ENCODE peak calls at places on chromosomes 3 and 15, in eight cellular contexts. One of them, this sample, is unnamed.
A peak's percentile ranks its signal among the peaks of the same experiment; 100 is the strongest.

GRCh38 chr3:37864904-37865303 is 3.2 kb downstream of the CTDSPL start:
- DNase-seq in A172: no peak
- DNase-seq in left cardiac atrium: no peak
- DNase-seq in T-cell: no peak
- DNase-seq in NB4: no peak
- DNase-seq in activated naive CD8-positive, alpha-beta T cell treated with anti-CD3 and anti-CD28 coated beads for 36 hours: no peak
- DNase-seq in AG09309: no peak
- DNase-seq in HEK293T: no peak
- DNase-seq in this sample: no peak

GRCh38 chr3:42500091-42500490 is 2.4 kb upstream of the VIPR1 start:
- DNase-seq in A172: no peak
- DNase-seq in left cardiac atrium: no peak
- DNase-seq in T-cell: no peak
- DNase-seq in NB4: no peak
- DNase-seq in activated naive CD8-positive, alpha-beta T cell treated with anti-CD3 and anti-CD28 coated beads for 36 hours: no peak
- DNase-seq in AG09309: no peak
- DNase-seq in HEK293T: no peak
- DNase-seq in this sample: peak; percentile 57

GRCh38 chr3:45066109-45066801 is 40.2 kb downstream of the CLEC3B start:
- DNase-seq in A172: peak; percentile 70
- DNase-seq in left cardiac atrium: no peak
- DNase-seq in T-cell: no peak
- DNase-seq in NB4: no peak
- DNase-seq in activated naive CD8-positive, alpha-beta T cell treated with anti-CD3 and anti-CD28 coated beads for 36 hours: no peak
- DNase-seq in AG09309: no peak
- DNase-seq in HEK293T: no peak
- DNase-seq in this sample: no peak

GRCh38 chr15:44101286-44101685 is 93.8 kb downstream of the FRMD5 start:
- DNase-seq in A172: no peak
- DNase-seq in left cardiac atrium: no peak
- DNase-seq in T-cell: no peak
- DNase-seq in NB4: no peak
- DNase-seq in activated naive CD8-positive, alpha-beta T cell treated with anti-CD3 and anti-CD28 coated beads for 36 hours: no peak
- DNase-seq in AG09309: no peak
- DNase-seq in HEK293T: no peak
- DNase-seq in this sample: no peak

GRCh38 chr15:98751767-98752166 is 103.4 kb downstream of the IGF1R start:
- DNase-seq in A172: no peak
- DNase-seq in left cardiac atrium: no peak
- DNase-seq in T-cell: no peak
- DNase-seq in NB4: no peak
- DNase-seq in activated naive CD8-positive, alpha-beta T cell treated with anti-CD3 and anti-CD28 coated beads for 36 hours: no peak
- DNase-seq in AG09309: no peak
- DNase-seq in HEK293T: no peak
- DNase-seq in this sample: no peak

GRCh38 chr15:48992545-48992944 is 28.8 kb upstream of the SHC4 start:
- DNase-seq in A172: no peak
- DNase-seq in left cardiac atrium: no peak
- DNase-seq in T-cell: no peak
- DNase-seq in NB4: peak; percentile 47
- DNase-seq in activated naive CD8-positive, alpha-beta T cell treated with anti-CD3 and anti-CD28 coated beads for 36 hours: no peak
- DNase-seq in AG09309: no peak
- DNase-seq in HEK293T: no peak
- DNase-seq in this sample: no peak

GRCh38 chr3:194219826-194220407 is 84.0 kb downstream of the HES1 start:
- DNase-seq in A172: no peak
- DNase-seq in left cardiac atrium: no peak
- DNase-seq in T-cell: no peak
- DNase-seq in NB4: no peak
- DNase-seq in activated naive CD8-positive, alpha-beta T cell treated with anti-CD3 and anti-CD28 coated beads for 36 hours: no peak
- DNase-seq in AG09309: no peak
- DNase-seq in HEK293T: no peak
- DNase-seq in this sample: no peak

GRCh38 chr15:64975390-64975789 is 14.3 kb downstream of the SPG21 start:
- DNase-seq in A172: no peak
- DNase-seq in left cardiac atrium: no peak
- DNase-seq in T-cell: no peak
- DNase-seq in NB4: no peak
- DNase-seq in activated naive CD8-positive, alpha-beta T cell treated with anti-CD3 and anti-CD28 coated beads for 36 hours: no peak
- DNase-seq in AG09309: peak; percentile 61
- DNase-seq in HEK293T: no peak
- DNase-seq in this sample: no peak

GRCh38 chr3:126155819-126156218 is 24.6 kb downstream of the ALDH1L1 start:
- DNase-seq in A172: no peak
- DNase-seq in left cardiac atrium: no peak
- DNase-seq in T-cell: no peak
- DNase-seq in NB4: no peak
- DNase-seq in activated naive CD8-positive, alpha-beta T cell treated with anti-CD3 and anti-CD28 coated beads for 36 hours: no peak
- DNase-seq in AG09309: no peak
- DNase-seq in HEK293T: no peak
- DNase-seq in this sample: no peak

GRCh38 chr3:147189016-147189415 is 217.3 kb downstream of the ZIC4 start:
- DNase-seq in A172: no peak
- DNase-seq in left cardiac atrium: no peak
- DNase-seq in T-cell: no peak
- DNase-seq in NB4: no peak
- DNase-seq in activated naive CD8-positive, alpha-beta T cell treated with anti-CD3 and anti-CD28 coated beads for 36 hours: no peak
- DNase-seq in AG09309: no peak
- DNase-seq in HEK293T: no peak
- DNase-seq in this sample: no peak

GRCh38 chr3:128180446-128180845 is 27.2 kb downstream of the EEFSEC start:
- DNase-seq in A172: no peak
- DNase-seq in left cardiac atrium: no peak
- DNase-seq in T-cell: no peak
- DNase-seq in NB4: no peak
- DNase-seq in activated naive CD8-positive, alpha-beta T cell treated with anti-CD3 and anti-CD28 coated beads for 36 hours: no peak
- DNase-seq in AG09309: no peak
- DNase-seq in HEK293T: no peak
- DNase-seq in this sample: no peak

GRCh38 chr15:28125673-28126651 is 26.8 kb upstream of the OCA2 start:
- DNase-seq in A172: peak; percentile 30
- DNase-seq in left cardiac atrium: no peak
- DNase-seq in T-cell: no peak
- DNase-seq in NB4: peak; percentile 54
- DNase-seq in activated naive CD8-positive, alpha-beta T cell treated with anti-CD3 and anti-CD28 coated beads for 36 hours: no peak
- DNase-seq in AG09309: peak; percentile 24
- DNase-seq in HEK293T: peak; percentile 23
- DNase-seq in this sample: no peak

GRCh38 chr3:37909067-37909911 is 47.6 kb downstream of the CTDSPL start:
- DNase-seq in A172: peak; percentile 5
- DNase-seq in left cardiac atrium: no peak
- DNase-seq in T-cell: no peak
- DNase-seq in NB4: peak; percentile 26
- DNase-seq in activated naive CD8-positive, alpha-beta T cell treated with anti-CD3 and anti-CD28 coated beads for 36 hours: no peak
- DNase-seq in AG09309: no peak
- DNase-seq in HEK293T: no peak
- DNase-seq in this sample: no peak

GRCh38 chr3:110234831-110235230 is 836.8 kb upstream of the NECTIN3 start:
- DNase-seq in A172: no peak
- DNase-seq in left cardiac atrium: no peak
- DNase-seq in T-cell: no peak
- DNase-seq in NB4: no peak
- DNase-seq in activated naive CD8-positive, alpha-beta T cell treated with anti-CD3 and anti-CD28 coated beads for 36 hours: no peak
- DNase-seq in AG09309: no peak
- DNase-seq in HEK293T: no peak
- DNase-seq in this sample: no peak

GRCh38 chr3:66224220-66224619 is 3.4 kb downstream of the SLC25A26 start:
- DNase-seq in A172: no peak
- DNase-seq in left cardiac atrium: no peak
- DNase-seq in T-cell: no peak
- DNase-seq in NB4: no peak
- DNase-seq in activated naive CD8-positive, alpha-beta T cell treated with anti-CD3 and anti-CD28 coated beads for 36 hours: peak; percentile 5
- DNase-seq in AG09309: no peak
- DNase-seq in HEK293T: no peak
- DNase-seq in this sample: no peak

GRCh38 chr3:149376728-149377407 is 581 bp downstream of the TM4SF1 start:
- DNase-seq in A172: peak; percentile 51
- DNase-seq in left cardiac atrium: no peak
- DNase-seq in T-cell: no peak
- DNase-seq in NB4: no peak
- DNase-seq in activated naive CD8-positive, alpha-beta T cell treated with anti-CD3 and anti-CD28 coated beads for 36 hours: no peak
- DNase-seq in AG09309: no peak
- DNase-seq in HEK293T: no peak
- DNase-seq in this sample: no peak

GRCh38 chr3:70737656-70738309 is 425.3 kb upstream of the MDFIC2 start:
- DNase-seq in A172: no peak
- DNase-seq in left cardiac atrium: no peak
- DNase-seq in T-cell: no peak
- DNase-seq in NB4: no peak
- DNase-seq in activated naive CD8-positive, alpha-beta T cell treated with anti-CD3 and anti-CD28 coated beads for 36 hours: no peak
- DNase-seq in AG09309: no peak
- DNase-seq in HEK293T: no peak
- DNase-seq in this sample: no peak

GRCh38 chr3:160210799-160211221 is 14.4 kb upstream of the C3orf80 start:
- DNase-seq in A172: peak; percentile 68
- DNase-seq in left cardiac atrium: no peak
- DNase-seq in T-cell: no peak
- DNase-seq in NB4: peak; percentile 57
- DNase-seq in activated naive CD8-positive, alpha-beta T cell treated with anti-CD3 and anti-CD28 coated beads for 36 hours: no peak
- DNase-seq in AG09309: peak; percentile 28
- DNase-seq in HEK293T: peak; percentile 43
- DNase-seq in this sample: no peak